ENCODE peak calls at places on chromosomes 1 and 21, in seven cellular contexts. W is thoracic aorta, U is BE2C, T is OCI-LY7, J is GM23338, G is GM06990, P is brain microvascular endothelial cell. C is an unnamed sample. For H3K36me3, the result is how much of the 10 kb centered on the place peaks cover.

GRCh38 chr1:21490774-21491482 is 18.3 kb upstream of the ALPL start:
- DNase-seq in W (no peak), U (peak), T (peak), J (peak), G (no peak), P (peak), C (peak)

GRCh38 chr1:15414450-15414823 is 4.7 kb downstream of the EFHD2 start:
- DNase-seq in W (no peak), U (no peak), T (no peak), J (no peak), G (no peak), P (no peak), C (no peak)

GRCh38 chr1:150543500-150544143 is 5.6 kb upstream of the ADAMTSL4 start:
- DNase-seq in W (no peak), U (no peak), T (no peak), J (no peak), G (no peak), P (no peak), C (no peak)

GRCh38 chr1:10633416-10633815 is 158.7 kb downstream of the PEX14 start:
- DNase-seq in W (no peak), U (no peak), T (no peak), J (no peak), G (no peak), P (no peak), C (no peak)

GRCh38 chr1:66556161-66556611 is 22.2 kb downstream of the SGIP1 start:
- DNase-seq in W (no peak), U (no peak), T (no peak), J (no peak), G (no peak), P (no peak), C (no peak)

GRCh38 chr1:213692236-213692831 is 295.4 kb upstream of the PROX1 start:
- DNase-seq in W (no peak), U (no peak), T (no peak), J (no peak), G (no peak), P (no peak), C (no peak)

GRCh38 chr1:178633068-178633467 is 92.0 kb upstream of the RALGPS2 start:
- DNase-seq in W (no peak), U (no peak), T (no peak), J (no peak), G (no peak), P (peak), C (no peak)

GRCh38 chr1:193040011-193040410 is 19.1 kb downstream of the UCHL5 start:
- DNase-seq in W (no peak), U (no peak), T (no peak), J (no peak), G (no peak), P (no peak), C (no peak)

GRCh38 chr21:41564871-41565281 is 56.9 kb upstream of the TMPRSS2 start:
- DNase-seq in W (no peak), U (no peak), T (no peak), J (no peak), G (no peak), P (peak), C (no peak)

GRCh38 chr1:94934551-94934950 is 7.6 kb upstream of the CNN3 start:
- DNase-seq in W (no peak), U (no peak), T (no peak), J (no peak), G (no peak), P (no peak), C (no peak)

GRCh38 chr1:36653850-36654249 is 171.1 kb upstream of the CSF3R start:
- DNase-seq in W (no peak), U (no peak), T (no peak), J (no peak), G (no peak), P (no peak), C (no peak)

GRCh38 chr21:17612023-17612564 is 607 bp downstream of the BTG3 start:
- DNase-seq in W (no peak), U (peak), T (peak), J (peak), G (peak), P (peak), C (peak)

GRCh38 chr1:23879809-23880208 is 11.7 kb upstream of the FUCA1 start:
- DNase-seq in W (no peak), U (no peak), T (no peak), J (no peak), G (no peak), P (no peak), C (no peak)

GRCh38 chr1:232578681-232579195 is 51.2 kb downstream of the SIPA1L2 start:
- DNase-seq in W (no peak), U (no peak), T (peak), J (no peak), G (no peak), P (no peak), C (no peak)

GRCh38 chr1:32427264-32427963 is 33.2 kb upstream of the BSDC1 start:
- DNase-seq in W (no peak), U (no peak), T (no peak), J (no peak), G (no peak), P (no peak), C (no peak)

GRCh38 chr1:27350673-27351540 is 9.1 kb downstream of the SYTL1 start:
- DNase-seq in W (no peak), U (no peak), T (no peak), J (peak), G (no peak), P (no peak), C (no peak)

GRCh38 chr1:116540088-116540487 is 30.7 kb downstream of the CD58 start:
- DNase-seq in W (no peak), U (no peak), T (peak), J (no peak), G (peak), P (no peak), C (no peak)

GRCh38 chr1:221169447-221169889 is 290.2 kb downstream of the HLX start:
- DNase-seq in W (no peak), U (no peak), T (no peak), J (peak), G (no peak), P (peak), C (peak)

GRCh38 chr1:55474168-55474786 is 259.1 kb upstream of the USP24 start:
- DNase-seq in W (no peak), U (no peak), T (no peak), J (no peak), G (no peak), P (no peak), C (no peak)

GRCh38 chr21:39073063-39073462 is 110.2 kb downstream of the PSMG1 start:
- DNase-seq in W (no peak), U (no peak), T (no peak), J (no peak), G (no peak), P (no peak), C (no peak)

GRCh38 chr1:7255303-7256058 is 470.2 kb downstream of the CAMTA1 start:
- DNase-seq in W (no peak), U (no peak), T (no peak), J (no peak), G (no peak), P (peak), C (no peak)

GRCh38 chr1:92273039-92273438 is 25.7 kb downstream of the GLMN start:
- DNase-seq in W (no peak), U (no peak), T (no peak), J (no peak), G (no peak), P (no peak), C (no peak)
- H3K36me3 ChIP-seq in W (under half), U (under half), T (half or more), J (under half), G (under half), P (under half), C (under half)

GRCh38 chr1:203175237-203176181 is at the start of gene MYBPH:
- DNase-seq in W (no peak), U (no peak), T (no peak), J (no peak), G (no peak), P (no peak), C (no peak)

GRCh38 chr1:203174324-203174985 is 1.2 kb downstream of the MYBPH start:
- DNase-seq in W (no peak), U (no peak), T (no peak), J (no peak), G (no peak), P (no peak), C (no peak)

GRCh38 chr1:203172184-203173115 is 3.2 kb downstream of the MYBPH start:
- DNase-seq in W (no peak), U (peak), T (peak), J (peak), G (no peak), P (peak), C (peak)

GRCh38 chr1:203173156-203173555 is 2.5 kb downstream of the MYBPH start:
- DNase-seq in W (no peak), U (no peak), T (no peak), J (no peak), G (no peak), P (no peak), C (no peak)

GRCh38 chr1:203173566-203173965 is 2.1 kb downstream of the MYBPH start:
- DNase-seq in W (no peak), U (peak), T (peak), J (no peak), G (peak), P (no peak), C (peak)
- TF ChIP-seq CTCF in W (no peak), U (no peak), T (no peak), J (no peak), G (no peak), P (no peak), C (peak)

DNA sequence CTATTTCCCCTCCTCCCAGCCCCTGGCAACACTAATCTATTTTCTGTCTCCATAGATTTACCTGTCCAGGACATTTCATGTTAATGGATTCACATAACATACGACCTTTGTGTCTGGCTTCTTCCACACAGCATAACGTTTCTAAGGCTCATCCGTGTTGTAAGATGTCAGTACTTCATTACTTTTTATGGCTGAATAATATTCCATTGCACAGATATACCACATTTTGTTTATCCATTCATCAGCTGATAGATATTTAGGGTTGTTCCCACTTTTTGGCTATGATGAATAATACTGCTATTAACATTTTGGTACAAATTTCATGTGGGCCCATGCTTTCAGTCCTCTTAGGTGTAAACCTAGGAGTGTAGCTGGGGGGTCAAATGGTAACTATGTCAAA is 38.2 kb downstream of the GLIS1 start:
- DNase-seq in W (no peak), U (no peak), T (no peak), J (no peak), G (no peak), P (no peak), C (no peak)
- H3K36me3 ChIP-seq in W (under half), U (under half), T (under half), J (under half), G (under half), P (under half), C (under half)

DNA sequence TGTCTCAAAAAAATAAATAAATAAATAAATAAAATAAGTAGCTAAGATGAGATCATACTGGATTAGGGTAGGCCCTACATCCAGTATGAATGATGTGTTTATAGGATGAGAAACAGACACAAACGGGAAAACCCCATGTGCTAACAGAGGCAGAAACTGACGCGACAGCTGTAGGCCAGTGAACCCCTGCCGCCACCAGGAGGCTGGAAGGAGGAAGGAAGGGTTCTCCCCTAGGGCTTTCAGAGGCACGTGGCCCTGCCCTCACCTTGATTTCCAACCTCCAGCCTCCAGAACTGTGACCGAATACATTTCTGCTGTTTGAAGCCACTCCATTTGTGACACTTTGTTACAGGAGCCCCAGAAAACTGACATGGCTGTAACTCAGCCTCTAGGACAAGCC is 38.5 kb downstream of the CHD5 start:
- DNase-seq in W (no peak), U (no peak), T (peak), J (peak), G (no peak), P (no peak), C (peak)
- TF ChIP-seq CTCF in W (no peak), U (peak), T (peak), J (peak), G (peak), P (peak), C (peak)

DNA sequence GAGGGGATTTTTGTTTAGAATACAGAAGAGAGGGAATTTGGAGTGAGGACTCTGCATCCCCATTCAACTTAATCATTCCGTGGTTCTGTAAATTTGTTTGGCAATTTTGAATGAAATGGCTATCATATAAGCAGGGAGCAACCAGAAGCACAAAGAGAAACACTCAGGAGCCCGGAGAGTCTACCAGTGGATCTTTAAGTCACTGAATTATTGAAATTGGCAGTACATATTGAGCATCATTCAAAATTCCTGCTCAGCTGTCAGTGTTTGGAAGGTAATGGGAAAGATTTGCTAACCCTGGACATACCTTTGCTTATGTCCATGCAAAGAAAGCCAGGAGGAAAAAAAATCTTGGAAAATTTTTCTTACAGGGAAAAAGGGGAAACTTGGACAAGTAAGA is 243.2 kb upstream of the LYPLAL1 start:
- DNase-seq in W (no peak), U (no peak), T (no peak), J (no peak), G (no peak), P (no peak), C (no peak)
- H3K36me3 ChIP-seq in W (under half), U (under half), T (under half), J (under half), G (under half), P (under half), C (under half)

GRCh38 chr1:171403396-171403795 is 81.9 kb upstream of the PRRC2C start:
- DNase-seq in W (peak), U (no peak), T (no peak), J (peak), G (no peak), P (peak), C (no peak)

DNA sequence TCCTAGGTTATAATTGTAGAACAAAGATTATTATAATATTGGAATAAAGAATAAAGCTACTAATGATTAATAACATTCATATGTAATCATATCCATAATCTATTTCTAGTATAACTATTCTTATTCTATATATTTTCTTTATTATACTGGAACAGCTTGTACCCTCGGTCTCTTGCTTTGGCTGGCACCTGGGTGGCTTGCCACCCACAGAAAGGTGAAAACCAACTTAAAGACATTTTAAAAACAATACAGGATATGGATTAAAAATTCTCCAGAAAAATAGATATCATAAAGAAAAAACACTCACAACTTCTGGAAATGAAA is 80.0 kb upstream of the PRRC2C start:
- DNase-seq in W (no peak), U (no peak), T (no peak), J (no peak), G (no peak), P (no peak), C (no peak)
- TF ChIP-seq CTCF in W (no peak), U (no peak), T (peak), J (no peak), G (no peak), P (no peak), C (no peak)

GRCh38 chr1:75787524-75787923 is 1.5 kb downstream of the RABGGTB start:
- DNase-seq in W (no peak), U (no peak), T (peak), J (no peak), G (no peak), P (no peak), C (no peak)
- H3K36me3 ChIP-seq in W (under half), U (under half), T (half or more), J (under half), G (under half), P (under half), C (half or more)